ENCODE peak calls at places on chromosomes 2 and 18, in four cellular contexts. M, K, G and D are unnamed samples. For H3K4me1, the result is how much of the 10 kb centered on the place peaks cover.

GRCh38 chr2:29405266-29405665 is 290.1 kb downstream of the CLIP4 start:
- DNase-seq in M (no peak), K (no peak), G (no peak), D (peak)

GRCh38 chr2:2057125-2057721 is 273.9 kb downstream of the MYT1L start:
- DNase-seq in M (peak), K (peak), G (peak), D (peak)

GRCh38 chr18:59448546-59448945 is 89.5 kb upstream of the LMAN1 start:
- DNase-seq in M (no peak), K (no peak), G (no peak), D (no peak)

GRCh38 chr2:150548527-150548926 is 61.1 kb upstream of the RND3 start:
- DNase-seq in M (no peak), K (no peak), G (peak), D (peak)

GRCh38 chr2:60512063-60512622 is 41.3 kb downstream of the BCL11A start:
- DNase-seq in M (no peak), K (peak), G (no peak), D (no peak)

GRCh38 chr18:49656098-49656591 is 94.3 kb downstream of the LIPG start:
- DNase-seq in M (no peak), K (no peak), G (peak), D (peak)

GRCh38 chr2:70684846-70685622 is 83.0 kb downstream of the ADD2 start:
- DNase-seq in M (no peak), K (no peak), G (no peak), D (no peak)

GRCh38 chr2:151156431-151156830 is 105.2 kb downstream of the RBM43 start:
- DNase-seq in M (no peak), K (no peak), G (no peak), D (no peak)

GRCh38 chr2:196389670-196390069 is 218.3 kb upstream of the STK17B start:
- DNase-seq in M (no peak), K (no peak), G (no peak), D (no peak)

GRCh38 chr2:171566099-171566498 is 43.8 kb downstream of the CYBRD1 start:
- DNase-seq in M (no peak), K (no peak), G (no peak), D (no peak)

GRCh38 chr2:173149491-173149890 is 73.8 kb downstream of the MAP3K20 start:
- DNase-seq in M (peak), K (no peak), G (no peak), D (no peak)
- H3K4me1 ChIP-seq in M (under half), K (under half), G (under half), D (under half)

DNA sequence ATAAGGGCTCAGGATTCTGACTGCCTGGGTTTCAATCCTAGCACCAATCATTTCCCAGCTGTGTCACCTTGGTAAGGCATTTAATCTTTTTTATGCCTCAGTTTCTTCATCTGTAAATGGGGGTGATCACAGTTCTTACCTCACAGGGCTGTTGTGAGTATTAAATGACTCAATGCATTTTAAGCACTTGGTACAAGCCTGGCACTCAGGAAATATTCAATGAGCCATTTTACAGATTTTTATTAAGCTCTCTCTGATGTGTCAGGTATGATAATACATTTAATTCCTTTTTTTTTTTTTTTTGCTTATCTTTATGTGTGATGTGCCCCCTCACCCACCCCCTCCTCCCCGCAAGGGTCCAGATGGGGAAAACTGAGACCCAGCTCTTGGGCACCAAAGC is 12.0 kb downstream of the SPEG start:
- DNase-seq in M (no peak), K (no peak), G (no peak), D (no peak)
- H3K27ac ChIP-seq in M (no peak), K (no peak), G (no peak), D (no peak)

GRCh38 chr2:205695460-205695979 is 13.2 kb downstream of the NRP2 start:
- DNase-seq in M (no peak), K (no peak), G (no peak), D (no peak)
- H3K4me1 ChIP-seq in M (under half), K (under half), G (under half), D (under half)

DNA sequence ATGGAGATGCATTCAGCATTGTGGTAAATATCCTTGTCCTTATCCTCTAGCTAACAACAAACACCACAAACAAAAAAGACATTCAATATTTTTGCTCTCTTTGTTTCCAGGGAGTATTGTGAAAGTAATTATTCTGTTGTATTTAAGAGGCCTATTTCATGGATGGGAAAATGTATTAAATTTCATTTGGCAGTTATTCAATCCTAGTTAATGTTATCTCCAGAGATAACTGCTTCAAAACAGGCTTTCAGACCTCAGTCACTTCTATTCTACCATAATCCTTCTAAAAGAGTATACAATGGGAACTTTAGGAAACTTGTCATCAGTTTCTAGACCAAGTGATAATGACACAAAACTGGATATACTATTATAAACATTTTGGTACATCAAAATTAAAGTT is 280.5 kb upstream of the CCDC68 start:
- DNase-seq in M (no peak), K (no peak), G (no peak), D (no peak)
- H3K27ac ChIP-seq in M (no peak), K (no peak), G (no peak), D (no peak)

GRCh38 chr18:35508746-35509338 is 11.1 kb upstream of the INO80C start:
- DNase-seq in M (no peak), K (peak), G (no peak), D (no peak)
- H3K4me1 ChIP-seq in M (under half), K (under half), G (under half), D (under half)

GRCh38 chr2:133768261-133769021 is 200.2 kb upstream of the NCKAP5 start:
- DNase-seq in M (no peak), K (no peak), G (no peak), D (no peak)
- H3K27ac ChIP-seq in M (no peak), K (no peak), G (no peak), D (no peak)

GRCh38 chr18:77066101-77066500 is 66.5 kb downstream of the MBP start:
- DNase-seq in M (no peak), K (no peak), G (no peak), D (no peak)

GRCh38 chr18:77067315-77068061 is 65.1 kb downstream of the MBP start:
- DNase-seq in M (peak), K (peak), G (peak), D (no peak)

GRCh38 chr18:77066689-77067088 is 65.9 kb downstream of the MBP start:
- DNase-seq in M (no peak), K (no peak), G (no peak), D (no peak)

GRCh38 chr18:77063256-77063655 is 69.3 kb downstream of the MBP start:
- DNase-seq in M (peak), K (peak), G (no peak), D (no peak)

GRCh38 chr18:77065221-77065981 is 67.2 kb downstream of the MBP start:
- DNase-seq in M (peak), K (no peak), G (peak), D (no peak)
- H3K4me1 ChIP-seq in M (half or more), K (under half), G (half or more), D (under half)

DNA sequence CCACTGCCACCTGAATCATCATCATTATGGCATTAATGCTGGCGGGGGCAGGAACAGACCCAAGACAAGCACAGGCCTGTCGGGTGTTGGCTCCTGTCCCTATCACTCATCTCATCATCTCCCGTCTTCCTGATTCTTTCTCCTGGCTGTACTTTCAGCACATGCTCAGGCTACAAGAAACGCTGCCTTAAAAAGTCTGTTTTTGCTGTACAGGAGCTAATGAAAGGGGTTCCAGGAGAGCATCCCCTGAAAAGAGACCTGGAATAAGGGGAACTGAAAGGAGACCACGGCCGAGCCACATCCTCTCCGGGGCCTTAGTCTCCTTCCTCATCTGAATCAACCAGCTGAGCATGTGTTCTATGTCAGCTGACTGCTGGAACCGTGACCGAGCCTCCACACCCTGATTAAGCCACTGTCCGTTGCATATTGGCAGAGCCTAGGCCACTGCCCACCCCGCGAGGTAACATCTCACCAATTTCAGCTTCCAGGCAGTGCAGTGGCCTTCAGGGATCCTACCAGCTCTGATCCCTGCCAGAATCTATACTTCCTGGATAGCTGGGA is 62.6 kb downstream of the DNMT3A start:
- DNase-seq in M (no peak), K (peak), G (no peak), D (peak)
- H3K27ac ChIP-seq in M (no peak), K (peak), G (no peak), D (peak)

GRCh38 chr2:217909156-217909820 is 93.5 kb downstream of the TNS1 start:
- DNase-seq in M (no peak), K (no peak), G (no peak), D (no peak)
- H3K4me1 ChIP-seq in M (under half), K (under half), G (under half), D (under half)

DNA sequence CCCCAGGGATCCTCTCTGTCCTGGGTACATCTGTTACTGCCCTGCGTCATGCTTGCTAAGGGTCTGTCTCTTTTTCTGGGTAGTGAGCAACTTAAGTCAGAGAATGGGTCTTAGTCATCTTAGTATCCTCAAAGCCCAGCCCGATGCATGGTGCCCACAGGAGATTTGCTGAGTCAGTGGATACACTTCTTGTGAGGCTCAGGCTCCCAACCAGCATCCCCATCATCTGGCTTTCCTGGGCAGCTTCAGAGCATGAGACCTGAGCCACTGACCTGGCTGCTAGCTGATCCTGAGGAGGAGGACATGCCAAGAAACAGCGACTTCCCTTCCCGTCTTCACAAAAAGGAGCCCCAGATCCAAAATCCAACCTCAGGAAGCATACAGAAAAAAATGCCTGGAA is 10.0 kb downstream of the FOXI3 start:
- DNase-seq in M (no peak), K (no peak), G (no peak), D (no peak)
- H3K27ac ChIP-seq in M (no peak), K (no peak), G (no peak), D (no peak)